ENCODE peak calls at places on chromosomes 13 and 19, in ten cellular contexts. X is dermis microvascular lymphatic vessel endothelial cell; V is NCI-H748 treated with DMSO at 0.1 percent for 48 hours; Q is nucleus accumbens; E is stimulated activated effector memory CD8-positive, alpha-beta T cell treated with anti-CD3 and anti-CD28 coated beads, Interleukin-12 subunit alpha, Interleukin-12 subunit beta, amount 100 ng/mL, for 72 hours; H is non-pigmented ciliary epithelial cell; U is activated CD4-positive, alpha-beta T cell treated with anti-CD3 and anti-CD28 coated beads, Interleukin-2, amount 50 U/mL, for 48 hours; A is lung microvascular endothelial cell; J is CD8-positive, alpha-beta memory T cell; N is naive B cell. C is an unnamed sample.
A peak's percentile ranks its signal among the peaks of the same experiment; 100 is the strongest.

GRCh38 chr13:26482451-26483197 is 74.9 kb upstream of the WASF3 start:
- DNase-seq in X (peak; percentile 76), V (peak; percentile 50), Q (no peak), E (peak; percentile 56), H (no peak), U (peak; percentile 69), A (peak; percentile 77), J (peak; percentile 85), N (peak; percentile 56), C (peak; percentile 29)

GRCh38 chr13:50449465-50449864 is 394.0 kb downstream of the DLEU7 start:
- DNase-seq in X (peak; percentile 86), V (no peak), Q (no peak), E (no peak), H (no peak), U (no peak), A (peak; percentile 78), J (no peak), N (no peak), C (no peak)

GRCh38 chr19:14114854-14115253 is 2.7 kb downstream of the PRKACA start:
- DNase-seq in X (peak; percentile 56), V (no peak), Q (no peak), E (no peak), H (no peak), U (peak; percentile 65), A (peak; percentile 60), J (peak; percentile 38), N (peak; percentile 48), C (peak; percentile 40)

GRCh38 chr13:24175847-24176246 is 15.3 kb downstream of the SPATA13 start:
- DNase-seq in X (no peak), V (no peak), Q (no peak), E (no peak), H (no peak), U (no peak), A (no peak), J (no peak), N (no peak), C (no peak)

GRCh38 chr19:45952691-45953505 is 20.8 kb downstream of the NOVA2 start:
- DNase-seq in X (peak; percentile 33), V (peak; percentile 26), Q (no peak), E (peak; percentile 26), H (no peak), U (peak; percentile 46), A (peak; percentile 44), J (peak; percentile 31), N (no peak), C (peak; percentile 75)

GRCh38 chr19:3642987-3643386 is 16.4 kb upstream of the CACTIN start:
- DNase-seq in X (no peak), V (no peak), Q (no peak), E (peak; percentile 39), H (no peak), U (peak; percentile 34), A (peak; percentile 28), J (no peak), N (no peak), C (no peak)

GRCh38 chr19:39246951-39247669 is 1.5 kb downstream of the IFNL4 start:
- DNase-seq in X (peak; percentile 26), V (no peak), Q (no peak), E (no peak), H (no peak), U (no peak), A (peak; percentile 53), J (peak; percentile 20), N (no peak), C (peak; percentile 30)

GRCh38 chr13:39201075-39201630 is 162.9 kb downstream of the NHLRC3 start:
- DNase-seq in X (no peak), V (no peak), Q (no peak), E (no peak), H (no peak), U (no peak), A (peak; percentile 17), J (no peak), N (no peak), C (no peak)

GRCh38 chr19:18453269-18454024 is 15.5 kb upstream of the ISYNA1 start:
- DNase-seq in X (no peak), V (no peak), Q (no peak), E (no peak), H (no peak), U (no peak), A (no peak), J (no peak), N (no peak), C (no peak)

GRCh38 chr19:58154287-58154678 is 3.7 kb upstream of the ZNF329 start:
- DNase-seq in X (peak; percentile 19), V (no peak), Q (no peak), E (no peak), H (no peak), U (no peak), A (peak; percentile 24), J (no peak), N (no peak), C (peak; percentile 18)

GRCh38 chr19:45322744-45323281 is at the start of gene CKM:
- DNase-seq in X (no peak), V (no peak), Q (no peak), E (no peak), H (no peak), U (no peak), A (no peak), J (no peak), N (no peak), C (no peak)

GRCh38 chr13:52862358-52863206 is 14.1 kb upstream of the PCDH8 start:
- DNase-seq in X (peak; percentile 26), V (peak; percentile 37), Q (no peak), E (no peak), H (no peak), U (peak; percentile 23), A (peak; percentile 46), J (no peak), N (no peak), C (no peak)

C was measured in GM06990.